ENCODE peak calls at places on chromosomes 7 and 10, in four cellular contexts. V, H, I and G are unnamed samples.
A peak's percentile ranks its signal among the peaks of the same experiment; 100 is the strongest.

GRCh38 chr7:76241141-76241540 is 39.4 kb downstream of the SRRM3 start:
- DNase-seq in V (no peak), I (no peak), H (no peak), G (no peak)

GRCh38 chr7:107810626-107811025 is 7.6 kb upstream of the SLC26A3 start:
- DNase-seq in V (no peak), I (no peak), H (no peak), G (no peak)

GRCh38 chr7:111735661-111736323 is 173.5 kb upstream of the IMMP2L start:
- DNase-seq in I (peak; percentile 72), H (peak; percentile 62), V (no peak), G (peak; percentile 31)

GRCh38 chr7:41175435-41175834 is 527.5 kb downstream of the INHBA start:
- DNase-seq in H (no peak), I (no peak), V (no peak), G (no peak)

GRCh38 chr7:47648301-47648900 is 66.5 kb upstream of the TNS3 start:
- DNase-seq in V (no peak), H (no peak), I (no peak), G (peak; percentile 53)

GRCh38 chr7:120097789-120098188 is 175.2 kb upstream of the KCND2 start:
- DNase-seq in V (no peak), I (no peak), H (no peak), G (no peak)

GRCh38 chr7:25952277-25953057 is 199.5 kb upstream of the NFE2L3 start:
- DNase-seq in V (no peak), I (peak; percentile 73), H (no peak), G (no peak)

GRCh38 chr10:69704231-69704630 is 74.2 kb downstream of the FAM241B start:
- DNase-seq in V (no peak), H (no peak), I (no peak), G (no peak)